ENCODE peak calls at places on chromosome 16, in eight cellular contexts. G, T, P, F, Z, Q, O and E are unnamed samples.

GRCh38 chr16:84177740-84178070 is 9.2 kb downstream of the TAF1C start:
- DNase-seq in G (no peak), T (no peak), P (no peak), F (no peak), Z (no peak), Q (no peak), O (no peak), E (no peak)

GRCh38 chr16:2337431-2338296 is 2.9 kb downstream of the ABCA3 start:
- DNase-seq in G (peak; percentile 29), T (no peak), P (no peak), F (no peak), Z (no peak), Q (no peak), O (no peak), E (no peak)

GRCh38 chr16:52552643-52553042 is 5.7 kb upstream of the TOX3 start:
- DNase-seq in G (no peak), T (no peak), P (no peak), F (no peak), Z (no peak), Q (no peak), O (no peak), E (no peak)

GRCh38 chr16:83215417-83216001 is 588.7 kb downstream of the CDH13 start:
- DNase-seq in G (peak; percentile 97), T (peak; percentile 23), P (peak; percentile 49), F (no peak), Z (peak; percentile 39), Q (no peak), O (no peak), E (peak; percentile 37)

GRCh38 chr16:87321336-87322107 is 4.3 kb upstream of the C16orf95 start:
- DNase-seq in G (no peak), T (no peak), P (no peak), F (no peak), Z (no peak), Q (no peak), O (no peak), E (no peak)

GRCh38 chr16:31674686-31675085 is 147.0 kb downstream of the AHSP start:
- DNase-seq in G (no peak), T (no peak), P (no peak), F (no peak), Z (no peak), Q (no peak), O (no peak), E (no peak)

GRCh38 chr16:86723699-86724098 is 145.3 kb downstream of the FOXL1 start:
- DNase-seq in G (peak; percentile 60), T (no peak), P (no peak), F (no peak), Z (no peak), Q (no peak), O (no peak), E (no peak)

GRCh38 chr16:35391328-35391727 is 1931.9 kb downstream of the TP53TG3F start:
- DNase-seq in G (peak; percentile 52), T (no peak), P (peak; percentile 33), F (no peak), Z (no peak), Q (no peak), O (no peak), E (no peak)

GRCh38 chr16:82834156-82834758 is 207.5 kb downstream of the CDH13 start:
- DNase-seq in G (no peak), T (no peak), P (no peak), F (no peak), Z (no peak), Q (no peak), O (no peak), E (no peak)

GRCh38 chr16:56960681-56961281 is 969 bp upstream of the CETP start:
- DNase-seq in G (no peak), T (no peak), P (no peak), F (no peak), Z (no peak), Q (no peak), O (no peak), E (no peak)

GRCh38 chr16:3520398-3520797 is 19.6 kb downstream of the CLUAP1 start:
- DNase-seq in G (no peak), T (no peak), P (no peak), F (no peak), Z (no peak), Q (no peak), O (peak; percentile 60), E (no peak)

GRCh38 chr16:67399218-67399733 is 6.0 kb upstream of the TPPP3 start:
- DNase-seq in G (peak; percentile 95), T (peak; percentile 52), P (peak; percentile 60), F (no peak), Z (peak; percentile 57), Q (peak; percentile 63), O (no peak), E (no peak)

GRCh38 chr16:26606381-26607150 is 460.2 kb upstream of the C16orf82 start:
- DNase-seq in G (no peak), T (no peak), P (no peak), F (no peak), Z (no peak), Q (no peak), O (no peak), E (no peak)

GRCh38 chr16:49458221-49458620 is 84.6 kb downstream of the C16orf78 start:
- DNase-seq in G (peak; percentile 29), T (no peak), P (no peak), F (no peak), Z (peak; percentile 21), Q (no peak), O (peak; percentile 50), E (no peak)
- TF ChIP-seq EP300 in G (no peak), T (no peak), P (no peak), F (no peak), Z (no peak), Q (no peak), O (no peak), E (no peak)

GRCh38 chr16:47726031-47726675 is 265.0 kb downstream of the PHKB start:
- DNase-seq in G (no peak), T (no peak), P (no peak), F (no peak), Z (no peak), Q (no peak), O (no peak), E (no peak)
- TF ChIP-seq EP300 in G (no peak), T (no peak), P (no peak), F (no peak), Z (no peak), Q (no peak), O (no peak), E (no peak)

DNA sequence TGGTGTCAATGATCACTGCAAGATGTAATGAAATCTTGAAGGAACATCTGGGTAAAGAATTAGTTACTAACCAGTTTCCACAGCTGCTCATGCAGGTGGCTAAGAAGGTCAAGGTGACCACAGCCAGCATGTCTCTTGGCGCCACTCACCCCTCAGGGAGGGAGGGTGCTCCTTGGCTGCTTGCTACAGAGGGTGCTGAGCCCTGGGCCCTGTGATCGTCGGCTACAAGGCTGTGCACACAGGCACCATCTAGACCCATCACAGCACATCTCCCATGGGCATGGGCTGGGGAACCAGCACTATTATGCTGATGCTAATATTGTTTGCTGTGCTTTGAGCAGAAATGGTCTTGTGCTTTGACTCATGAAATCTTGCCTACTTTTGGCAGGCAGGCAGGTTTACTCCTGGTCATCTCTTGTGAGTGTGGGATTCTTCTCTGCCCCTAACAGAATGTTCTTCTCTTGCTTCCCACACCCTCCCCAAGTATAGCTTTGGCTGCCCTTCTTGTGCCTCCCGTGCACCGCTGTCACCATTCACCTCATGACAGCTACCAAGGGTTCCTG is 36.4 kb downstream of the TXNDC11 start:
- DNase-seq in G (no peak), T (no peak), P (no peak), F (no peak), Z (peak; percentile 46), Q (no peak), O (no peak), E (peak; percentile 50)
- TF ChIP-seq EP300 in G (no peak), T (no peak), P (no peak), F (peak; percentile 9), Z (no peak), Q (no peak), O (no peak), E (no peak)

GRCh38 chr16:14608604-14609003 is 21.5 kb downstream of the PARN start:
- DNase-seq in G (no peak), T (no peak), P (no peak), F (no peak), Z (no peak), Q (no peak), O (no peak), E (no peak)
- TF ChIP-seq EP300 in G (no peak), T (no peak), P (no peak), F (no peak), Z (no peak), Q (no peak), O (no peak), E (no peak)

GRCh38 chr16:81179219-81179618 is 59.3 kb upstream of the BCO1 start:
- DNase-seq in G (no peak), T (no peak), P (no peak), F (no peak), Z (no peak), Q (no peak), O (no peak), E (no peak)

GRCh38 chr16:81174644-81175324 is 63.7 kb upstream of the BCO1 start:
- DNase-seq in G (no peak), T (peak; percentile 52), P (no peak), F (no peak), Z (no peak), Q (no peak), O (no peak), E (no peak)

GRCh38 chr16:81170824-81171223 is 67.7 kb upstream of the BCO1 start:
- DNase-seq in G (peak; percentile 58), T (no peak), P (no peak), F (no peak), Z (no peak), Q (no peak), O (no peak), E (no peak)

GRCh38 chr16:81172769-81173658 is 65.5 kb upstream of the BCO1 start:
- DNase-seq in G (no peak), T (no peak), P (no peak), F (no peak), Z (no peak), Q (no peak), O (no peak), E (no peak)

GRCh38 chr16:81175325-81175891 is 63.1 kb upstream of the BCO1 start:
- DNase-seq in G (no peak), T (peak; percentile 73), P (no peak), F (no peak), Z (no peak), Q (no peak), O (no peak), E (no peak)
- TF ChIP-seq EP300 in G (no peak), T (peak; percentile 28), P (no peak), F (no peak), Z (no peak), Q (no peak), O (no peak), E (no peak)

DNA sequence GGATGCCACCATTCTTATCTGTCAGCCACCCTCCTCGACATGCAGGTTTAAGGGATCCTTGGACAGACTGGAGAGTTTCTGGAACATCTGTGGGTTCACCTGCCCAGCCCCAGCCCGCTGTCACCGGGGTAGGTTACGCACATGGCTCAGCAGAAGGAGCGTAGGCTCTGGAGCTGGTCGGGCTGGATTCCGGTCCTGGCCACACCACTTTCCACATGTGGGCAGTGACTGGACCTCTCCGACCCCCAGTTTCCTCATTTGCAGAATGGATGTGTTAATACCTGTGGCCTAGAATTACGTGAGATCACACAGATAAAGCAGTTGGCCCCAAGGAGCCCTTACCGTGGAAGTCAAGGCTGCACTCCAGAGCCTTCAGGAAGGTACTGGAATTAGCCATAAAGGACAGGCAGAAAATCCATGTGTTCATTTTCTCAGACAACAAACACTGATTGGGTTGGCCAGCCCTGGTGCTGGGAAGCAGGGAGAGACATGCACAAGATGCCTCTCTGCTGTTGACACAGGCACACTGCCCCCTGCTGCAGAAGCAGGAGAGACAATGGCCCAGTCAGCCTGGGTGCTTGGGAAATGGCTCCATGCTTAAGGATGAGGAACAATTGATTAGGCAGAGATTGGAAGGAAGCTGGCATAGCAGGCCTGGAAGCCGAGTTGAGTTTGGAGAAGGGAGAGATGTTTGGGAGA is 58.8 kb downstream of the SF3B3 start:
- DNase-seq in G (no peak), T (no peak), P (no peak), F (no peak), Z (no peak), Q (no peak), O (no peak), E (no peak)
- TF ChIP-seq EP300 in G (no peak), T (no peak), P (no peak), F (no peak), Z (no peak), Q (no peak), O (no peak), E (no peak)